ENCODE peak calls at places on chromosomes 1 and 21, in six cellular contexts. One of them, this sample, is unnamed.

GRCh38 chr21:46127239-46128105 is 27.9 kb downstream of the FTCD start:
- DNase-seq in upper lobe of right lung: peak; percentile 51
- DNase-seq in NT2/D1: no peak
- DNase-seq in keratinocyte: no peak
- DNase-seq in heart right ventricle: peak; percentile 14
- DNase-seq in stomach: no peak
- DNase-seq in this sample: peak; percentile 40

GRCh38 chr1:200029035-200029623 is 1.6 kb downstream of the NR5A2 start:
- DNase-seq in upper lobe of right lung: peak; percentile 72
- DNase-seq in NT2/D1: no peak
- DNase-seq in keratinocyte: no peak
- DNase-seq in heart right ventricle: peak; percentile 38
- DNase-seq in stomach: peak; percentile 49
- DNase-seq in this sample: no peak

GRCh38 chr1:158654570-158654969 is 31.9 kb downstream of the SPTA1 start:
- DNase-seq in upper lobe of right lung: no peak
- DNase-seq in NT2/D1: no peak
- DNase-seq in keratinocyte: no peak
- DNase-seq in heart right ventricle: no peak
- DNase-seq in stomach: no peak
- DNase-seq in this sample: no peak

GRCh38 chr1:248800459-248800858 is 25.3 kb downstream of the SH3BP5L start:
- DNase-seq in upper lobe of right lung: no peak
- DNase-seq in NT2/D1: no peak
- DNase-seq in keratinocyte: no peak
- DNase-seq in heart right ventricle: no peak
- DNase-seq in stomach: no peak
- DNase-seq in this sample: no peak

GRCh38 chr1:233503351-233503950 is 110.5 kb upstream of the KCNK1 start:
- DNase-seq in upper lobe of right lung: no peak
- DNase-seq in NT2/D1: no peak
- DNase-seq in keratinocyte: no peak
- DNase-seq in heart right ventricle: no peak
- DNase-seq in stomach: no peak
- DNase-seq in this sample: no peak

GRCh38 chr1:9110669-9111356 is 18.1 kb downstream of the GPR157 start:
- DNase-seq in upper lobe of right lung: peak; percentile 95
- DNase-seq in NT2/D1: peak; percentile 83
- DNase-seq in keratinocyte: peak; percentile 93
- DNase-seq in heart right ventricle: peak; percentile 89
- DNase-seq in stomach: peak; percentile 91
- DNase-seq in this sample: peak; percentile 94

GRCh38 chr1:95309031-95309459 is 75.0 kb downstream of the RWDD3 start:
- DNase-seq in upper lobe of right lung: no peak
- DNase-seq in NT2/D1: peak; percentile 50
- DNase-seq in keratinocyte: no peak
- DNase-seq in heart right ventricle: no peak
- DNase-seq in stomach: no peak
- DNase-seq in this sample: no peak

GRCh38 chr1:107648071-107648470 is 316.9 kb downstream of the VAV3 start:
- DNase-seq in upper lobe of right lung: no peak
- DNase-seq in NT2/D1: no peak
- DNase-seq in keratinocyte: peak; percentile 33
- DNase-seq in heart right ventricle: no peak
- DNase-seq in stomach: no peak
- DNase-seq in this sample: no peak

GRCh38 chr1:154167461-154167860 is 12.6 kb upstream of the NUP210L start:
- DNase-seq in upper lobe of right lung: no peak
- DNase-seq in NT2/D1: no peak
- DNase-seq in keratinocyte: no peak
- DNase-seq in heart right ventricle: no peak
- DNase-seq in stomach: no peak
- DNase-seq in this sample: no peak

DNA sequence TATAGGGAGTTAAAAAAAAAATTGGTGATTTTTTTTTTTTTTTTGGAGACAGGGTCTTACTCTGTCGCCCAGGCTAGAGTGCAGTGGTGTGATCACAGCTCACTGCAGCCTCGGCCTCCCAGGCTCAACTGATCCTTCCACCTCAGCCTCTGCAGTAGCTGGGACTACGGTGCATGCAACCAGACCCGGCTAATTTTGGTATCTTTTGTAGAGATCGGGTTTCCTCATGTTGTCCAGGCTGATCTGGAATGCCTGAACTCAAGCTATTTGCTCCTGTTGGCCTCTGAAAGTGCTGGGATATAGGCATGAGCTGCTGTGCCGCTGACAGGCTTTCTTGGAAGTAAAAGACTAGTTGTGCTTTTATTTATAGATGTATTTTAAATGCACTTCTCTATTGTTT is 3.0 kb downstream of the CDC42 start:
- DNase-seq in upper lobe of right lung: no peak
- DNase-seq in NT2/D1: no peak
- DNase-seq in keratinocyte: no peak
- DNase-seq in heart right ventricle: no peak
- DNase-seq in stomach: no peak
- DNase-seq in this sample: no peak
- H3K4me3 ChIP-seq in upper lobe of right lung: no peak overlapping the region
- H3K4me3 ChIP-seq in NT2/D1: no peak overlapping the region
- H3K4me3 ChIP-seq in keratinocyte: peak overlapping the region; percentile 13
- H3K4me3 ChIP-seq in heart right ventricle: peak overlapping the region; percentile 23
- H3K4me3 ChIP-seq in stomach: peak overlapping the region; percentile 26
- H3K4me3 ChIP-seq in this sample: peak overlapping the region; percentile 6

DNA sequence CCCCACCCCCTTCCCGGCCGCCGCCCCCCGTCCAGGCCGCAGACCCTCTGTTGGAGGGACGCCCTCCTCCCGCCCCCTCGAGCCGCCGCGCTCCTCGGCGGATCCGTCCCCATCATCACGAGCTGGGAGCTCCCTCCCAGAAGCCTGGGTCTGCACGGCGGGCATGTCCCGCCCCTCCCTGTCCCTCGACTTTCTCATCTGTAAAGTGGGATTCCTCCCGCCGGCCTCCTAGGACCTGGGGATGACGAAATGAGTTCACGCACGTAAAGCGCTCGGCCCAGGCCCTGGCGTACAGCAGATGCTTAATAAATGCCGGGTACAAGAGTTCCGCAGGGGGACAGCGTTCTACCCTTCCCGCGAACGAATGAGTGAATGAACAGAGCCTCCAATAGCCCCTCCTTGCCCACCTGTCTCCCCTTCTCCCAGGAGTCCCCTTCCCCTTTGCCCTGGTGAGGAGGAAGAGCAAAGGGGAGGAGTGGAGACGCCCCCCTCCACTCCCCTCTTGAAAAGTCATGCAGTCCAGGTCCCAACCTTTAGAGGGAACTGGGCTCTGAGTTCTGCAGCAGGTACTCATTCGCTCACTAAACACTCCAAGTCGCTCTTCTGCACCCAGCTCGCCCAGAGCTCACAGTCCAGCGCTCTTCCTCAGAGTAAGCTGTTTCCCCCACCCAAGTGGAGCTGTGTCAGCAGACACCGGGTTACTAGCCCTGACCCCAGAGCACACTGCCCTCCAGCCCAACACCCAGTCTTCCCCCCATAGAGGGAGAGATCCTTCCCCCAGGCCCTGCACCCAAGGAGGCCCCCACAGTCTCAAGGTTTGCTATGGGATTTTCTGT is 16.8 kb downstream of the RAP1GAP start:
- DNase-seq in upper lobe of right lung: no peak
- DNase-seq in NT2/D1: no peak
- DNase-seq in keratinocyte: no peak
- DNase-seq in heart right ventricle: no peak
- DNase-seq in stomach: no peak
- DNase-seq in this sample: no peak
- H3K27me3 ChIP-seq in upper lobe of right lung: no peaks in the 10 kb centered on the region
- H3K27me3 ChIP-seq in NT2/D1: peaks cover 6% of the 10 kb centered on the region
- H3K27me3 ChIP-seq in keratinocyte: peaks cover 24% of the 10 kb centered on the region
- H3K27me3 ChIP-seq in heart right ventricle: peaks cover 32% of the 10 kb centered on the region
- H3K27me3 ChIP-seq in stomach: peaks cover 3% of the 10 kb centered on the region
- H3K27me3 ChIP-seq in this sample: peaks cover 38% of the 10 kb centered on the region

DNA sequence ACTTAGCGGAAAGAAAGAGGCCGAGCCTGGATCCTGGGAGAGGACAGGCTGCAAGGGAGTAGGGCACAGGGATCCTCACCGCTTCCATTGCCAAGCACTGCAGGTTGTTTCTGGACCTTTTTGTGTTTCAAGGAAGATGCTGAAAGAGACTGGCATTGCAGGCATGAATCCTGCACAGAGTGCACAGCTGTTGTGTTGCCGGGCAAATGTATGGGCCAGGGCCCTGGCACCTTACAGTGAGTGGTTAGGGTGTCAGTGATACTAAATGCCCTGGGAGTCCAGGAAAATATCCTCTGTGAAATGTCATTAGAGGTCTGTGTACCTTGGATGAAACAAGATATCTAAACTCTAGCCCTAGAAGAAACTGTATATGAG is 145.5 kb upstream of the FGGY start:
- DNase-seq in upper lobe of right lung: no peak
- DNase-seq in NT2/D1: no peak
- DNase-seq in keratinocyte: no peak
- DNase-seq in heart right ventricle: no peak
- DNase-seq in stomach: no peak
- DNase-seq in this sample: no peak
- H3K4me3 ChIP-seq in upper lobe of right lung: no peak overlapping the region
- H3K4me3 ChIP-seq in NT2/D1: no peak overlapping the region
- H3K4me3 ChIP-seq in keratinocyte: no peak overlapping the region
- H3K4me3 ChIP-seq in heart right ventricle: peak overlapping the region; percentile 23
- H3K4me3 ChIP-seq in stomach: no peak overlapping the region
- H3K4me3 ChIP-seq in this sample: no peak overlapping the region

GRCh38 chr1:22366346-22366745 is 85.3 kb upstream of the ZBTB40 start:
- DNase-seq in upper lobe of right lung: no peak
- DNase-seq in NT2/D1: no peak
- DNase-seq in keratinocyte: no peak
- DNase-seq in heart right ventricle: no peak
- DNase-seq in stomach: no peak
- DNase-seq in this sample: no peak
- H3K27me3 ChIP-seq in upper lobe of right lung: peaks cover 14% of the 10 kb centered on the region
- H3K27me3 ChIP-seq in NT2/D1: no peaks in the 10 kb centered on the region
- H3K27me3 ChIP-seq in keratinocyte: peaks cover 6% of the 10 kb centered on the region
- H3K27me3 ChIP-seq in heart right ventricle: peaks cover 66% of the 10 kb centered on the region
- H3K27me3 ChIP-seq in stomach: no peaks in the 10 kb centered on the region
- H3K27me3 ChIP-seq in this sample: peaks cover 16% of the 10 kb centered on the region

GRCh38 chr21:37407719-37408455 is 41.3 kb downstream of the DYRK1A start:
- DNase-seq in upper lobe of right lung: no peak
- DNase-seq in NT2/D1: no peak
- DNase-seq in keratinocyte: no peak
- DNase-seq in heart right ventricle: no peak
- DNase-seq in stomach: no peak
- DNase-seq in this sample: no peak
- H3K4me3 ChIP-seq in upper lobe of right lung: no peak overlapping the region
- H3K4me3 ChIP-seq in NT2/D1: no peak overlapping the region
- H3K4me3 ChIP-seq in keratinocyte: no peak overlapping the region
- H3K4me3 ChIP-seq in heart right ventricle: no peak overlapping the region
- H3K4me3 ChIP-seq in stomach: no peak overlapping the region
- H3K4me3 ChIP-seq in this sample: no peak overlapping the region

GRCh38 chr1:22572778-22573177 is 9.5 kb downstream of the EPHA8 start:
- DNase-seq in upper lobe of right lung: no peak
- DNase-seq in NT2/D1: no peak
- DNase-seq in keratinocyte: no peak
- DNase-seq in heart right ventricle: no peak
- DNase-seq in stomach: no peak
- DNase-seq in this sample: no peak

GRCh38 chr1:22573237-22573636 is 9.9 kb downstream of the EPHA8 start:
- DNase-seq in upper lobe of right lung: no peak
- DNase-seq in NT2/D1: no peak
- DNase-seq in keratinocyte: no peak
- DNase-seq in heart right ventricle: no peak
- DNase-seq in stomach: no peak
- DNase-seq in this sample: no peak

GRCh38 chr1:22569269-22569668 is 6.0 kb downstream of the EPHA8 start:
- DNase-seq in upper lobe of right lung: no peak
- DNase-seq in NT2/D1: no peak
- DNase-seq in keratinocyte: no peak
- DNase-seq in heart right ventricle: no peak
- DNase-seq in stomach: no peak
- DNase-seq in this sample: no peak

GRCh38 chr1:22567994-22568393 is 4.7 kb downstream of the EPHA8 start:
- DNase-seq in upper lobe of right lung: no peak
- DNase-seq in NT2/D1: no peak
- DNase-seq in keratinocyte: no peak
- DNase-seq in heart right ventricle: no peak
- DNase-seq in stomach: no peak
- DNase-seq in this sample: no peak

GRCh38 chr1:22570140-22570909 is 7.0 kb downstream of the EPHA8 start:
- DNase-seq in upper lobe of right lung: no peak
- DNase-seq in NT2/D1: no peak
- DNase-seq in keratinocyte: no peak
- DNase-seq in heart right ventricle: no peak
- DNase-seq in stomach: no peak
- DNase-seq in this sample: no peak
- H3K27me3 ChIP-seq in upper lobe of right lung: peaks cover 26% of the 10 kb centered on the region
- H3K27me3 ChIP-seq in NT2/D1: no peaks in the 10 kb centered on the region
- H3K27me3 ChIP-seq in keratinocyte: peaks cover 36% of the 10 kb centered on the region
- H3K27me3 ChIP-seq in heart right ventricle: peaks cover 40% of the 10 kb centered on the region
- H3K27me3 ChIP-seq in stomach: no peaks in the 10 kb centered on the region
- H3K27me3 ChIP-seq in this sample: peaks cover 43% of the 10 kb centered on the region

GRCh38 chr1:10651377-10651776 is 145.1 kb downstream of the CASZ1 start:
- DNase-seq in upper lobe of right lung: peak; percentile 86
- DNase-seq in NT2/D1: peak; percentile 40
- DNase-seq in keratinocyte: no peak
- DNase-seq in heart right ventricle: no peak
- DNase-seq in stomach: no peak
- DNase-seq in this sample: peak; percentile 76
- H3K4me3 ChIP-seq in upper lobe of right lung: no peak overlapping the region
- H3K4me3 ChIP-seq in NT2/D1: no peak overlapping the region
- H3K4me3 ChIP-seq in keratinocyte: no peak overlapping the region
- H3K4me3 ChIP-seq in heart right ventricle: no peak overlapping the region
- H3K4me3 ChIP-seq in stomach: no peak overlapping the region
- H3K4me3 ChIP-seq in this sample: no peak overlapping the region